ENCODE peak calls at places on chromosome 6, in six cellular contexts. H is T-helper 9 cell; O is activated effector memory CD4-positive, alpha-beta T cell treated with anti-CD3 and anti-CD28 coated beads, Interleukin-2, amount 50 U/mL, for 16 hours; F is left cardiac atrium; W is AG08395; Y is heart left ventricle. A is an unnamed sample.

GRCh38 chr6:163085861-163086562 is 328.5 kb upstream of the QKI start:
- DNase-seq in H (no peak), O (no peak), F (no peak), W (peak; percentile 6), Y (no peak), A (no peak)

GRCh38 chr6:79152269-79152737 is 74.2 kb upstream of the PHIP start:
- DNase-seq in H (no peak), O (no peak), F (no peak), W (no peak), Y (no peak), A (no peak)

GRCh38 chr6:132797975-132798819 is at the start of gene SLC18B1:
- DNase-seq in H (peak; percentile 56), O (peak; percentile 86), F (peak; percentile 60), W (peak; percentile 39), Y (peak; percentile 58), A (peak; percentile 26)

GRCh38 chr6:68197356-68197755 is 437.7 kb upstream of the ADGRB3 start:
- DNase-seq in H (no peak), O (no peak), F (no peak), W (no peak), Y (no peak), A (no peak)

GRCh38 chr6:129947797-129948196 is 70.6 kb upstream of the L3MBTL3 start:
- DNase-seq in H (no peak), O (no peak), F (no peak), W (no peak), Y (no peak), A (no peak)

GRCh38 chr6:96059586-96059985 is 43.8 kb downstream of the FUT9 start:
- DNase-seq in H (no peak), O (no peak), F (no peak), W (no peak), Y (no peak), A (no peak)

GRCh38 chr6:446418-447366 is 55.1 kb downstream of the IRF4 start:
- DNase-seq in H (peak; percentile 64), O (peak; percentile 97), F (no peak), W (no peak), Y (no peak), A (no peak)

GRCh38 chr6:71510057-71510713 is 221.6 kb downstream of the OGFRL1 start:
- DNase-seq in H (no peak), O (no peak), F (peak; percentile 39), W (peak; percentile 77), Y (peak; percentile 39), A (peak; percentile 14)

GRCh38 chr6:30690403-30691207 is at the start of gene NRM:
- DNase-seq in H (peak; percentile 73), O (peak; percentile 91), F (peak; percentile 93), W (peak; percentile 91), Y (peak; percentile 91), A (peak; percentile 87)

GRCh38 chr6:154370545-154370944 is 13.9 kb upstream of the IPCEF1 start:
- DNase-seq in H (no peak), O (no peak), F (no peak), W (peak; percentile 64), Y (no peak), A (peak; percentile 42)

GRCh38 chr6:53101006-53101405 is 35.8 kb downstream of the FBXO9 start:
- DNase-seq in H (no peak), O (no peak), F (no peak), W (no peak), Y (no peak), A (no peak)

GRCh38 chr6:160217863-160218262 is 40.8 kb downstream of the SLC22A2 start:
- DNase-seq in H (no peak), O (no peak), F (no peak), W (no peak), Y (no peak), A (no peak)

GRCh38 chr6:154086510-154086909 is 47.5 kb downstream of the OPRM1 start:
- DNase-seq in H (no peak), O (no peak), F (no peak), W (no peak), Y (no peak), A (no peak)

GRCh38 chr6:90915224-90915915 is 328.5 kb upstream of the MAP3K7 start:
- DNase-seq in H (no peak), O (no peak), F (no peak), W (no peak), Y (no peak), A (no peak)

GRCh38 chr6:34953084-34954025 is 64.3 kb downstream of the ANKS1A start:
- DNase-seq in H (no peak), O (no peak), F (no peak), W (peak; percentile 26), Y (no peak), A (peak; percentile 20)

GRCh38 chr6:170269151-170269872 is 21.6 kb downstream of the DLL1 start:
- DNase-seq in H (no peak), O (no peak), F (peak; percentile 12), W (no peak), Y (peak; percentile 16), A (no peak)

GRCh38 chr6:83193747-83194582 is 808 bp downstream of the RWDD2A start:
- DNase-seq in H (peak; percentile 23), O (peak; percentile 73), F (peak; percentile 64), W (peak; percentile 53), Y (peak; percentile 34), A (peak; percentile 22)